ENCODE peak calls at places on chromosomes 13 and 19, in nine cellular contexts. L is lower leg skin, P is IMR-90, V is body of pancreas, G is ovary, Q is uterus, Y is transverse colon, M is tibial nerve, K is esophagus muscularis mucosa. N is an unnamed sample.

GRCh38 chr13:100128373-100128772 is 39.5 kb downstream of the PCCA start:
- DNase-seq in L (no peak), P (peak; percentile 92), V (no peak), G (no peak), Q (no peak), Y (no peak), M (no peak), K (no peak), N (no peak)

GRCh38 chr13:58855283-58855682 is 1223.7 kb downstream of the PCDH17 start:
- DNase-seq in L (no peak), P (no peak), V (no peak), G (no peak), Q (no peak), Y (no peak), M (no peak), K (no peak), N (no peak)

GRCh38 chr19:3740431-3740830 is 21.1 kb downstream of the APBA3 start:
- DNase-seq in L (no peak), P (no peak), V (no peak), G (no peak), Q (no peak), Y (no peak), M (no peak), K (no peak), N (no peak)

GRCh38 chr13:98333481-98333880 is 156.4 kb upstream of the RNF113B start:
- DNase-seq in L (peak; percentile 49), P (no peak), V (no peak), G (no peak), Q (no peak), Y (no peak), M (no peak), K (no peak), N (no peak)

GRCh38 chr19:21440321-21440720 is 43.4 kb downstream of the ZNF493 start:
- DNase-seq in L (no peak), P (no peak), V (no peak), G (peak; percentile 53), Q (no peak), Y (no peak), M (no peak), K (no peak), N (no peak)

GRCh38 chr13:26583662-26584061 is 26.2 kb downstream of the WASF3 start:
- DNase-seq in L (no peak), P (no peak), V (no peak), G (no peak), Q (no peak), Y (no peak), M (no peak), K (no peak), N (no peak)

GRCh38 chr13:45966715-45967114 is 85.8 kb downstream of the ZC3H13 start:
- DNase-seq in L (no peak), P (no peak), V (no peak), G (no peak), Q (no peak), Y (no peak), M (no peak), K (no peak), N (no peak)

GRCh38 chr19:41753936-41754529 is 1.3 kb upstream of the CEACAM6 start:
- DNase-seq in L (peak; percentile 85), P (peak; percentile 4), V (peak; percentile 70), G (no peak), Q (no peak), Y (peak; percentile 77), M (peak; percentile 23), K (no peak), N (peak; percentile 29)

GRCh38 chr13:92649140-92649813 is 577.3 kb upstream of the GPC6 start:
- DNase-seq in L (no peak), P (no peak), V (no peak), G (no peak), Q (no peak), Y (no peak), M (no peak), K (no peak), N (no peak)

GRCh38 chr19:45632468-45633196 is 6.6 kb downstream of the EML2 start:
- DNase-seq in L (peak; percentile 90), P (peak; percentile 89), V (peak; percentile 71), G (peak; percentile 49), Q (peak; percentile 30), Y (peak; percentile 70), M (no peak), K (no peak), N (peak; percentile 81)
- TF ChIP-seq POLR2A in L (no peak), P (no peak), V (no peak), G (no peak), Q (no peak), Y (no peak), M (no peak), K (no peak), N (no peak)

GRCh38 chr19:6204212-6204611 is 68.7 kb downstream of the ACSBG2 start:
- DNase-seq in L (peak; percentile 84), P (no peak), V (no peak), G (no peak), Q (no peak), Y (no peak), M (no peak), K (no peak), N (no peak)

GRCh38 chr19:6209233-6209632 is 70.5 kb downstream of the MLLT1 start:
- DNase-seq in L (peak; percentile 59), P (no peak), V (no peak), G (no peak), Q (no peak), Y (no peak), M (no peak), K (no peak), N (no peak)

GRCh38 chr19:6210091-6210490 is 69.7 kb downstream of the MLLT1 start:
- DNase-seq in L (peak; percentile 79), P (no peak), V (no peak), G (no peak), Q (no peak), Y (no peak), M (no peak), K (no peak), N (no peak)

GRCh38 chr19:6209680-6210079 is 70.1 kb downstream of the MLLT1 start:
- DNase-seq in L (no peak), P (no peak), V (no peak), G (no peak), Q (no peak), Y (no peak), M (no peak), K (no peak), N (no peak)

GRCh38 chr19:6204866-6205723 is 69.6 kb downstream of the ACSBG2 start:
- DNase-seq in L (peak; percentile 56), P (no peak), V (no peak), G (no peak), Q (no peak), Y (no peak), M (no peak), K (no peak), N (no peak)
- TF ChIP-seq POLR2A in L (no peak), P (no peak), V (no peak), G (no peak), Q (no peak), Y (no peak), M (no peak), K (no peak), N (no peak)

GRCh38 chr19:33197591-33198000 is 3.5 kb downstream of the LRP3 start:
- DNase-seq in L (no peak), P (no peak), V (no peak), G (no peak), Q (no peak), Y (no peak), M (no peak), K (no peak), N (no peak)

GRCh38 chr19:33194884-33195710 is 967 bp downstream of the LRP3 start:
- DNase-seq in L (no peak), P (peak; percentile 48), V (peak; percentile 41), G (peak; percentile 76), Q (no peak), Y (peak; percentile 24), M (no peak), K (no peak), N (no peak)

GRCh38 chr19:33194527-33194883 is 375 bp downstream of the LRP3 start:
- DNase-seq in L (no peak), P (no peak), V (no peak), G (no peak), Q (no peak), Y (no peak), M (no peak), K (no peak), N (no peak)

GRCh38 chr19:33195711-33196347 is 1.7 kb downstream of the LRP3 start:
- DNase-seq in L (no peak), P (no peak), V (no peak), G (no peak), Q (no peak), Y (no peak), M (no peak), K (no peak), N (no peak)

DNA sequence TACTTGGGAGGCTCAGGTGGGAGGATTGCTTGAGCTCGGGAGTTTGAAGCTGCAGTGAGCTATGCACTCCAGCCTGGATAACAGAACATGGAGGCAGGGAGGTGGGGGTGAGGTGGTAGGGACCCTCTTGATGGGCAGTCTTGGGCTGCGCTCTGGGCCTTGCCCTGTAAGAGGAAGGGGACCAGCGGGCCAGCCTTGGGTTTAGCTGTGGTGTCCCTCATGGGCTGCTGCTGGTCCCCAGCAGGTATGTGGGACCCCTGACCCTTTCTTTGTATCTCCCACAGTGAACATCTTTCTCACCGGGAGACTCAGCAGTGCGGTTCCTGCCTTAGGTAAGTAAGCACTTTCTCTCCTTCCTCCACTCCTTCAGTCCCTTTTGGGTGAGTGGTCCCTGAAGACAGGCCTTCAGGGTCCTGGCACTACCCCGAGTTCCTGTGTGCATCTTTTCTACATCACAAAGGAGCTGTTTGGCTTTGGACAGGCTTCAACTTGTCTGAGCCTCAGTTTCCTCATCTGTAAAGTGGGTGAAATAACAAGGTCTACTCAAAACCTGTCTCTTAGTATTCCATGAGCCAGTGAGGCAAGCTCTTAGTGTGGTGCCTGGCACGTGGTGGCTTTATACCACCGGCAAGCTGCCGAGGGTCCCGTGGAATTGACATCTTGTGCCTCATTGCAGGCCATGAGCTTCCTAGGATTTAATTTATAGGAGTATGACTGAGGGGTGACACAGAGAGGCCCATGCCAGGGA is 2.5 kb downstream of the LRP3 start:
- DNase-seq in L (no peak), P (no peak), V (no peak), G (no peak), Q (no peak), Y (no peak), M (no peak), K (no peak), N (no peak)
- TF ChIP-seq POLR2A in L (no peak), P (no peak), V (no peak), G (no peak), Q (no peak), Y (no peak), M (no peak), K (no peak), N (no peak)

DNA sequence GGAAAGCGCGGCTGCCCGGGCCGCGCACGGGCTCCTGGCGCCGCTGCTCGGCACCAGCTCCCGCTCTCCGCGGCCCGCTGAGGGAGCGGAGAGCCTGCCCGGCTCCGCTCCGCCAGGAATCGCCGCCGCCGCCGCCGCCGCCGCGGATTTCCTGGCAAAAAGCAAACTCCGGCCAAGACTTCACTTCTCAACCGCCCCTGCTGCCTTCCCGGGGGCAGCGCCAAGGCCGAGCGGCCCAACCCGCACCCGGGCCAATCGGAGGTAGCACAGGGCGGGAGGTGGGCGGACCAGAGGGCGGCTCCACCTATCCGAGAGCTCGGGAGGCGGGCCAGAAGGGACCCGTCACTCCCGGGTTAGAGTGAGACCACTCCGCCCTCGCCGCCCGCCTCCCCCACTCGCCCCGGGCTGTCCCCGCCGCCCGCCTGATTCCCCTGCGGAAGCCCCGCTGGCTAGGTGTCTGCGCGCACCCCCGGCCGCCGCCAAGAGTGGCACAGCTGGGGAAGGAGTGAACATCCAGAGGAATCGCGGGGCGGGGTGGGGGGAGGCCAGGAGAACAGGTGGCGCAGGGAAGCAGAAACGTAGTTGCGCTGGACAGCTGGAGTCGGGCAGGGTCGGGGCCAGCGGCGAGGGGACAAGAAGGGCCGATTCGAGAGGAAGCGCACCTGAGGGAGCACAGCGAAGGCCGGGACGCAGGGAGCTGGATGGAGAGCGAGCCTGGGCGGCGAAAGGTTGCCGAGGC is at the start of gene LNX2:
- DNase-seq in L (peak; percentile 100), P (peak; percentile 95), V (peak; percentile 99), G (peak; percentile 99), Q (peak; percentile 97), Y (peak; percentile 99), M (peak; percentile 98), K (peak; percentile 99), N (peak; percentile 96)
- TF ChIP-seq POLR2A in L (no peak), P (no peak), V (peak; percentile 89), G (peak; percentile 32), Q (peak; percentile 82), Y (peak; percentile 84), M (peak; percentile 59), K (peak; percentile 49), N (peak; percentile 56)

N was measured in erythroblast.